ENCODE peak calls at places on chromosomes 2 and 18, in four cellular contexts. G is PC-3, Z is astrocyte, B is A549. X is an unnamed sample. For H3K4me1, the result is how much of the 10 kb centered on the place peaks cover.

GRCh38 chr2:102185347-102185746 is 1.5 kb upstream of the IL1RL2 start:
- DNase-seq in B (no peak), G (peak), Z (no peak), X (peak)

GRCh38 chr18:903703-904102 is 968 bp upstream of the ADCYAP1 start:
- DNase-seq in B (no peak), Z (peak), G (peak), X (peak)

GRCh38 chr2:80687524-80687923 is 383.0 kb upstream of the LRRTM1 start:
- DNase-seq in B (no peak), G (no peak), Z (no peak), X (no peak)

GRCh38 chr18:78772369-78773302 is 207.0 kb upstream of the SALL3 start:
- DNase-seq in Z (no peak), G (no peak), B (no peak), X (no peak)

GRCh38 chr2:190996338-190996946 is 17.5 kb downstream of the STAT1 start:
- DNase-seq in B (peak), Z (no peak), G (peak), X (peak)

GRCh38 chr2:38603402-38604265 is 906 bp upstream of the HNRNPLL start:
- DNase-seq in G (peak), B (peak), Z (peak), X (peak)

GRCh38 chr2:20650412-20650879 is 452 bp downstream of the HS1BP3 start:
- DNase-seq in Z (no peak), G (peak), B (peak), X (peak)

GRCh38 chr2:44930274-44930826 is 11.2 kb upstream of the SIX3 start:
- DNase-seq in B (no peak), G (no peak), Z (no peak), X (no peak)

GRCh38 chr2:17605691-17606090 is 65.2 kb downstream of the VSNL1 start:
- DNase-seq in G (peak), Z (peak), B (no peak), X (no peak)

GRCh38 chr18:32379891-32380290 is 90.8 kb downstream of the GAREM1 start:
- DNase-seq in B (no peak), G (no peak), Z (no peak), X (no peak)

GRCh38 chr18:58640891-58641610 is 12.2 kb upstream of the ALPK2 start:
- DNase-seq in Z (no peak), B (no peak), G (peak), X (no peak)

GRCh38 chr2:160813506-160813858 is 319.9 kb upstream of the RBMS1 start:
- DNase-seq in Z (no peak), G (no peak), B (no peak), X (no peak)

GRCh38 chr2:105393373-105394055 is 5.3 kb downstream of the FHL2 start:
- DNase-seq in Z (peak), B (no peak), G (no peak), X (peak)

GRCh38 chr2:240932724-240933047 is 26.6 kb downstream of the CROCC2 start:
- DNase-seq in G (no peak), B (no peak), Z (no peak), X (peak)

GRCh38 chr2:74188018-74188601 is 9.4 kb upstream of the MOB1A start:
- DNase-seq in G (peak), Z (peak), B (no peak), X (no peak)

GRCh38 chr2:85591563-85591962 is 4.0 kb upstream of the RNF181 start:
- DNase-seq in B (no peak), G (no peak), Z (no peak), X (no peak)

GRCh38 chr18:73653836-73654235 is 493.8 kb downstream of the FBXO15 start:
- DNase-seq in Z (no peak), B (no peak), G (no peak), X (no peak)

GRCh38 chr18:12765127-12765526 is 62.3 kb downstream of the PSMG2 start:
- DNase-seq in G (no peak), Z (no peak), B (no peak), X (no peak)

GRCh38 chr2:172011814-172012580 is 12.2 kb downstream of the METAP1D start:
- DNase-seq in B (no peak), Z (no peak), G (no peak), X (no peak)

GRCh38 chr2:119645173-119645846 is 33.7 kb upstream of the TMEM177 start:
- DNase-seq in B (no peak), Z (peak), G (no peak), X (no peak)

GRCh38 chr2:158661231-158661630 is 133.9 kb upstream of the DAPL1 start:
- DNase-seq in G (no peak), B (no peak), Z (no peak), X (no peak)

GRCh38 chr2:119694994-119695521 is 16.1 kb downstream of the TMEM177 start:
- DNase-seq in Z (peak), B (no peak), G (no peak), X (peak)

GRCh38 chr2:221948076-221948475 is 350.7 kb downstream of the PAX3 start:
- DNase-seq in B (no peak), G (no peak), Z (no peak), X (no peak)

GRCh38 chr2:26068602-26069298 is 34.9 kb downstream of the RAB10 start:
- DNase-seq in G (peak), Z (peak), B (peak), X (peak)

GRCh38 chr18:49936821-49937220 is 123.5 kb upstream of the ACAA2 start:
- DNase-seq in B (no peak), G (no peak), Z (no peak), X (no peak)

GRCh38 chr2:203719456-203719855 is 13.0 kb downstream of the CD28 start:
- DNase-seq in Z (no peak), G (no peak), B (no peak), X (no peak)
- H3K4me1 ChIP-seq in Z (under half), G (under half), B (under half), X (under half)

GRCh38 chr2:237701859-237702370 is 74.5 kb downstream of the LRRFIP1 start:
- DNase-seq in Z (no peak), G (no peak), B (no peak), X (no peak)

GRCh38 chr2:237699870-237700582 is 72.6 kb downstream of the LRRFIP1 start:
- DNase-seq in B (no peak), G (no peak), Z (no peak), X (no peak)

GRCh38 chr2:237701033-237701858 is 73.9 kb downstream of the LRRFIP1 start:
- DNase-seq in Z (no peak), B (no peak), G (no peak), X (no peak)

GRCh38 chr2:237702439-237703397 is 75.3 kb downstream of the LRRFIP1 start:
- DNase-seq in Z (peak), B (no peak), G (no peak), X (peak)

GRCh38 chr2:237700583-237701032 is 73.2 kb downstream of the LRRFIP1 start:
- DNase-seq in G (no peak), B (no peak), Z (peak), X (peak)
- H3K4me1 ChIP-seq in G (under half), B (half or more), Z (half or more), X (half or more)

GRCh38 chr2:217839750-217840107 is 163.1 kb downstream of the TNS1 start:
- DNase-seq in Z (no peak), G (no peak), B (no peak), X (no peak)
- H3K4me1 ChIP-seq in Z (under half), G (under half), B (under half), X (under half)

DNA sequence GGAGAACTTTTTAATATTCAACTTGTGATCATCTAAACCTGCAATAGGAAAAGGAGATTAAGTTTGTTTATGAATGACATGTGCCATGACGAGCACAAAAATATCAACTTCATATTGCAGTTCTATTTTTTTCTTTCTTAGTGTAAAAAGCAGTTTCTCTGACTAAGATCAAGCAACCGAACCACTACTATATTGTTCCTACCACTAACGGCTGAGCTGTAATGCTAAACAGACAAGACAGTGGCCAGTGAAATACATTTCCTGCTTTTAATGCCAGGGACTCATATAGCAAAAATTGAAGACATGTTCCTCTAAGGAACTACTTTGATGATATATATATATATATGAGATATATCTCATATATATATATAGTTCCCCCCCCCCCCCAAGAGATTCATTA is 1705.6 kb upstream of the TMEFF2 start:
- DNase-seq in Z (no peak), G (no peak), B (no peak), X (no peak)
- H3K4me1 ChIP-seq in Z (under half), G (under half), B (under half), X (under half)

GRCh38 chr2:46702537-46702936 is 213.1 kb downstream of the MCFD2 start:
- DNase-seq in G (no peak), B (no peak), Z (no peak), X (no peak)
- H3K4me1 ChIP-seq in G (under half), B (half or more), Z (under half), X (half or more)

DNA sequence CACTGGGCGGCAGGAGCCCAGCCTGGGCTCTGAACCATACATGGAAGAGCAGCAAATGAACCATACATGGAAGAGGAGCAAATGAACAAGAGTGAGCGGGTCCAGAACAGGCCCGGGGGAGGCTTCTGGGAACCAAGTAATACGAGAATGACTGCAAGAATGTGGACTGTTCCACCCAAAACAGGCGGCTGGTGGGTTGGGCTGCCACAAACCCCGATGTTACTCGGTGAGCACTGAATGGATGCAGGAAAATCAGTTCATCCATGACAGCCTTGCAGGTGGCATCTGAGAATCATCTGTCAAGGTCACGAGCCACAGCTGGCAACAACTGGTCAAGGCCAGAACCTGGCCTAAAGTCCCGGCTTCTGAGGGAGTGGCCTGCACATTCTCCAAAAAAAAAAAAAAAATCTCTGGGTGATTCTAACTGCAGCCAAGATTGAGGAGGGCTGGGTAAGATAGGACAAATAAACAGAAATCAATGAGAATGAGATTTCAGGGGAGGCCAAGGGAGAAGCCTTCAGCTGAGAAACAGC is 106.1 kb downstream of the ZNF516 start:
- DNase-seq in G (no peak), B (no peak), Z (no peak), X (no peak)
- H3K4me1 ChIP-seq in G (under half), B (under half), Z (under half), X (under half)

GRCh38 chr2:192068966-192069365 is 125.8 kb downstream of the TMEFF2 start:
- DNase-seq in B (no peak), G (no peak), Z (no peak), X (no peak)
- H3K4me1 ChIP-seq in B (under half), G (under half), Z (under half), X (under half)

GRCh38 chr2:218894168-218895157 is 13.8 kb downstream of the WNT10A start:
- DNase-seq in B (no peak), G (peak), Z (no peak), X (peak)

GRCh38 chr2:218893349-218894167 is 12.9 kb downstream of the WNT10A start:
- DNase-seq in Z (no peak), G (no peak), B (no peak), X (peak)

GRCh38 chr2:218895758-218896500 is 15.3 kb downstream of the WNT10A start:
- DNase-seq in G (peak), Z (no peak), B (no peak), X (peak)

GRCh38 chr2:218896501-218897393 is 16.1 kb downstream of the WNT10A start:
- DNase-seq in Z (peak), G (peak), B (peak), X (peak)

GRCh38 chr2:218895326-218895725 is 14.7 kb downstream of the WNT10A start:
- DNase-seq in B (no peak), G (peak), Z (no peak), X (peak)
- H3K4me1 ChIP-seq in B (under half), G (half or more), Z (under half), X (under half)

GRCh38 chr2:41966920-41967319 is 80.9 kb upstream of the PKDCC start:
- DNase-seq in G (no peak), Z (no peak), B (no peak), X (peak)

GRCh38 chr2:41967426-41968181 is 80.2 kb upstream of the PKDCC start:
- DNase-seq in B (no peak), G (no peak), Z (peak), X (peak)

GRCh38 chr2:41965173-41965875 is 82.5 kb upstream of the PKDCC start:
- DNase-seq in B (no peak), Z (no peak), G (no peak), X (peak)

GRCh38 chr2:41966431-41966893 is 81.4 kb upstream of the PKDCC start:
- DNase-seq in Z (peak), B (peak), G (peak), X (peak)

DNA sequence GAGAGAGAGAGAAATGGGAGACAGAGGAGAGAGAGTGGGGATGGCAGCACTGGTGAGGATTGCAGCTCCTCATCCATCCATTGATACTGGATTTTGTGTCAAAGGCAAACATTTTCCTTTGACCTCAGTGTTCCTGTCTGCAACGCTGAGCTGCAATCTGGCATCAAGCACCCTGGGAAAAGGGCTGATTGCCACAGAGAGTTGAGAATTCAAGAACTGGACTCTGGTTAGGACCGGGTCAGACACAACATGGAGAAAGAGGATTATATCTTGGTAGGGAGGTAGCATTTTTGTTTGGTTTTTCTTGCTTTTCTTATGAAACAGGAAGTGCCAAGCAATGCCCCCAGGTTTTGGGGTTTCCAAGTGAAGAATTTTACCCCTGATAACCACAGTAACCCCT is 81.9 kb upstream of the PKDCC start:
- DNase-seq in G (no peak), Z (peak), B (no peak), X (peak)
- H3K4me1 ChIP-seq in G (under half), Z (under half), B (half or more), X (under half)

GRCh38 chr18:77000527-77000926 is 132.1 kb downstream of the MBP start:
- DNase-seq in G (peak), Z (peak), B (peak), X (no peak)
- H3K4me1 ChIP-seq in G (under half), Z (under half), B (under half), X (under half)